ENCODE peak calls at places on chromosomes 11 and 22, in four cellular contexts. P is right atrium auricular region; Z is stimulated activated CD4-positive, alpha-beta T cell treated with anti-CD3 and anti-CD28 coated beads, Interleukin-15, amount 100 ng/mL, for 48 hours; R is body of pancreas. S is an unnamed sample.

GRCh38 chr11:76824083-76824939 is 36.4 kb upstream of the ACER3 start:
- DNase-seq in P (no peak), Z (no peak), R (no peak), S (peak; percentile 67)

GRCh38 chr11:101030015-101030414 is 99.6 kb downstream of the PGR start:
- DNase-seq in P (no peak), Z (no peak), R (no peak), S (peak; percentile 12)

GRCh38 chr11:113553235-113553634 is 78.0 kb upstream of the DRD2 start:
- DNase-seq in P (no peak), Z (no peak), R (no peak), S (peak; percentile 98)

GRCh38 chr11:68928481-68928880 is 24.8 kb downstream of the IGHMBP2 start:
- DNase-seq in P (no peak), Z (no peak), R (no peak), S (no peak)

GRCh38 chr11:107563702-107564101 is 1.8 kb downstream of the ALKBH8 start:
- DNase-seq in P (no peak), Z (no peak), R (no peak), S (peak; percentile 65)

GRCh38 chr11:134911514-134912180 is 499.6 kb upstream of the B3GAT1 start:
- DNase-seq in P (no peak), Z (no peak), R (no peak), S (no peak)

GRCh38 chr22:37090920-37091688 is 18.4 kb downstream of the TMPRSS6 start:
- DNase-seq in P (no peak), Z (no peak), R (no peak), S (no peak)

GRCh38 chr11:76794371-76795284 is 11.5 kb downstream of the TSKU start:
- DNase-seq in P (peak; percentile 57), Z (no peak), R (no peak), S (no peak)

GRCh38 chr11:12408156-12408770 is 30.9 kb downstream of the PARVA start:
- DNase-seq in P (no peak), Z (no peak), R (no peak), S (no peak)

GRCh38 chr22:43862074-43862881 is at the start of gene SULT4A1:
- DNase-seq in P (no peak), Z (no peak), R (no peak), S (no peak)

GRCh38 chr22:49946612-49947295 is 13.8 kb upstream of the PIM3 start:
- DNase-seq in P (no peak), Z (no peak), R (no peak), S (no peak)

GRCh38 chr11:96051820-96052219 is 127.9 kb upstream of the MTMR2 start:
- DNase-seq in P (no peak), Z (no peak), R (no peak), S (no peak)

GRCh38 chr11:61127991-61128390 is 25.7 kb downstream of the CD5 start:
- DNase-seq in P (no peak), Z (no peak), R (no peak), S (no peak)

GRCh38 chr11:69874984-69875673 is 55.9 kb upstream of the FGF3 start:
- DNase-seq in P (no peak), Z (no peak), R (peak; percentile 2), S (no peak)

GRCh38 chr11:35487532-35488078 is 37.8 kb downstream of the PAMR1 start:
- DNase-seq in P (peak; percentile 61), Z (no peak), R (peak; percentile 50), S (peak; percentile 52)

GRCh38 chr22:20237480-20238440 is 30.4 kb downstream of the RTN4R start:
- DNase-seq in P (no peak), Z (no peak), R (no peak), S (no peak)

GRCh38 chr22:49979587-49980264 is 19.2 kb downstream of the PIM3 start:
- DNase-seq in P (no peak), Z (no peak), R (peak; percentile 49), S (peak; percentile 54)

GRCh38 chr11:37509471-37509870 is 911.4 kb upstream of the RAG2 start:
- DNase-seq in P (no peak), Z (no peak), R (no peak), S (peak; percentile 8)

S was measured in EL.